ENCODE peak calls at places on chromosomes 5 and 9, in eight cellular contexts. V, I, F, Y, H, B, E and S are unnamed samples.

GRCh38 chr5:35038891-35039290 is 8.9 kb downstream of the AGXT2 start:
- DNase-seq in V (no peak), I (no peak), F (no peak), Y (no peak), H (no peak), B (peak), E (no peak), S (no peak)

GRCh38 chr9:111979561-111979960 is 82.9 kb downstream of the UGCG start:
- DNase-seq in V (no peak), I (no peak), F (no peak), Y (no peak), H (no peak), B (no peak), E (no peak), S (no peak)

GRCh38 chr5:154868702-154869101 is 10.3 kb downstream of the CNOT8 start:
- DNase-seq in V (no peak), I (peak), F (no peak), Y (no peak), H (peak), B (peak), E (no peak), S (no peak)

GRCh38 chr5:151651997-151652645 is 34.6 kb downstream of the SPARC start:
- DNase-seq in V (peak), I (peak), F (peak), Y (peak), H (peak), B (peak), E (peak), S (peak)

GRCh38 chr5:90168399-90168798 is 241.2 kb downstream of the CETN3 start:
- DNase-seq in V (no peak), I (no peak), F (no peak), Y (no peak), H (no peak), B (no peak), E (no peak), S (no peak)

GRCh38 chr5:51495672-51496071 is 112.4 kb downstream of the ISL1 start:
- DNase-seq in V (no peak), I (no peak), F (no peak), Y (no peak), H (no peak), B (peak), E (no peak), S (no peak)

GRCh38 chr5:118984602-118985001 is 3.7 kb downstream of the DTWD2 start:
- DNase-seq in V (no peak), I (no peak), F (no peak), Y (no peak), H (no peak), B (peak), E (no peak), S (no peak)

GRCh38 chr5:140190868-140191209 is 15.9 kb downstream of the CYSTM1 start:
- DNase-seq in V (no peak), I (no peak), F (no peak), Y (no peak), H (no peak), B (no peak), E (no peak), S (no peak)

GRCh38 chr5:148998174-148998797 is 64.6 kb downstream of the SH3TC2 start:
- DNase-seq in V (peak), I (peak), F (peak), Y (no peak), H (peak), B (peak), E (peak), S (peak)

GRCh38 chr9:27520986-27521385 is 3.1 kb upstream of the IFNK start:
- DNase-seq in V (no peak), I (no peak), F (no peak), Y (no peak), H (no peak), B (no peak), E (no peak), S (no peak)

GRCh38 chr9:35108461-35108860 is 5.5 kb upstream of the STOML2 start:
- DNase-seq in V (no peak), I (no peak), F (no peak), Y (no peak), H (no peak), B (no peak), E (no peak), S (peak)

GRCh38 chr5:36170869-36171424 is 19.0 kb downstream of the SKP2 start:
- DNase-seq in V (no peak), I (no peak), F (no peak), Y (no peak), H (no peak), B (no peak), E (no peak), S (no peak)

GRCh38 chr9:121667214-121667613 is 15.8 kb downstream of the DAB2IP start:
- DNase-seq in V (no peak), I (no peak), F (no peak), Y (no peak), H (no peak), B (no peak), E (peak), S (no peak)

GRCh38 chr9:90038778-90039177 is 434.0 kb downstream of the GADD45G start:
- DNase-seq in V (no peak), I (no peak), F (no peak), Y (no peak), H (peak), B (no peak), E (no peak), S (no peak)

GRCh38 chr9:18638448-18639249 is 164.7 kb downstream of the ADAMTSL1 start:
- DNase-seq in V (no peak), I (no peak), F (no peak), Y (no peak), H (no peak), B (peak), E (no peak), S (no peak)

GRCh38 chr5:61916621-61917620 is 389.1 kb upstream of the KIF2A start:
- DNase-seq in V (no peak), I (no peak), F (no peak), Y (no peak), H (no peak), B (peak), E (no peak), S (no peak)

GRCh38 chr9:8186553-8186952 is 387.0 kb upstream of the DMAC1 start:
- DNase-seq in V (peak), I (peak), F (no peak), Y (no peak), H (no peak), B (no peak), E (no peak), S (no peak)

GRCh38 chr5:68711311-68712200 is 382.3 kb upstream of the SLC30A5 start:
- DNase-seq in V (no peak), I (no peak), F (no peak), Y (no peak), H (no peak), B (no peak), E (no peak), S (peak)

GRCh38 chr5:138503487-138504270 is 38.4 kb downstream of the EGR1 start:
- DNase-seq in V (peak), I (peak), F (peak), Y (no peak), H (peak), B (peak), E (peak), S (peak)

GRCh38 chr5:80466669-80467485 is 21.0 kb upstream of the FAM151B start:
- DNase-seq in V (no peak), I (peak), F (no peak), Y (no peak), H (no peak), B (peak), E (no peak), S (no peak)

GRCh38 chr9:21696411-21696865 is 106.0 kb upstream of the MTAP start:
- DNase-seq in V (no peak), I (no peak), F (no peak), Y (no peak), H (peak), B (peak), E (no peak), S (peak)

GRCh38 chr5:180343110-180343845 is 9.9 kb downstream of the GFPT2 start:
- DNase-seq in V (no peak), I (peak), F (no peak), Y (no peak), H (peak), B (peak), E (no peak), S (no peak)

GRCh38 chr5:58013542-58014258 is 446.2 kb downstream of the PLK2 start:
- DNase-seq in V (no peak), I (no peak), F (no peak), Y (no peak), H (no peak), B (no peak), E (no peak), S (no peak)

GRCh38 chr5:111013011-111013410 is 58.5 kb upstream of the TSLP start:
- DNase-seq in V (no peak), I (no peak), F (no peak), Y (no peak), H (no peak), B (peak), E (no peak), S (no peak)

GRCh38 chr9:69168709-69169217 is 5.3 kb upstream of the TJP2 start:
- DNase-seq in V (peak), I (peak), F (no peak), Y (no peak), H (peak), B (peak), E (peak), S (peak)

GRCh38 chr5:173707392-173707791 is 90.9 kb upstream of the BOD1 start:
- DNase-seq in V (no peak), I (peak), F (no peak), Y (no peak), H (no peak), B (peak), E (no peak), S (no peak)

GRCh38 chr9:17342696-17343095 is 207.9 kb downstream of the CNTLN start:
- DNase-seq in V (no peak), I (no peak), F (no peak), Y (no peak), H (peak), B (no peak), E (no peak), S (no peak)

GRCh38 chr5:140322751-140323731 is 20.1 kb upstream of the PFDN1 start:
- DNase-seq in V (no peak), I (no peak), F (no peak), Y (no peak), H (peak), B (peak), E (no peak), S (no peak)

GRCh38 chr5:171415115-171415730 is 4.2 kb upstream of the FGF18 start:
- DNase-seq in V (no peak), I (peak), F (no peak), Y (no peak), H (peak), B (no peak), E (no peak), S (no peak)

GRCh38 chr5:38715671-38716070 is 130.1 kb upstream of the OSMR start:
- DNase-seq in V (no peak), I (no peak), F (peak), Y (no peak), H (no peak), B (no peak), E (no peak), S (no peak)

GRCh38 chr5:14977058-14977640 is 105.6 kb upstream of the ANKH start:
- DNase-seq in V (no peak), I (no peak), F (no peak), Y (no peak), H (no peak), B (no peak), E (peak), S (no peak)

GRCh38 chr9:85723220-85723619 is 18.5 kb downstream of the AGTPBP1 start:
- DNase-seq in V (peak), I (no peak), F (peak), Y (no peak), H (peak), B (peak), E (peak), S (no peak)

GRCh38 chr9:78438765-78439164 is 141.8 kb downstream of the PSAT1 start:
- DNase-seq in V (no peak), I (no peak), F (no peak), Y (no peak), H (no peak), B (no peak), E (no peak), S (no peak)

GRCh38 chr5:31452314-31452713 is 79.6 kb downstream of the DROSHA start:
- DNase-seq in V (no peak), I (no peak), F (no peak), Y (no peak), H (no peak), B (no peak), E (no peak), S (no peak)

GRCh38 chr9:114883709-114884108 is 46.7 kb downstream of the TNFSF8 start:
- DNase-seq in V (no peak), I (peak), F (no peak), Y (no peak), H (no peak), B (no peak), E (no peak), S (no peak)

GRCh38 chr5:175508896-175509295 is 30.5 kb downstream of the SFXN1 start:
- DNase-seq in V (no peak), I (no peak), F (no peak), Y (no peak), H (no peak), B (no peak), E (no peak), S (no peak)

GRCh38 chr9:99411479-99412100 is 189.5 kb downstream of the SEC61B start:
- DNase-seq in V (no peak), I (no peak), F (no peak), Y (no peak), H (no peak), B (no peak), E (no peak), S (no peak)

GRCh38 chr5:53554444-53554843 is 6.0 kb upstream of the NDUFS4 start:
- DNase-seq in V (no peak), I (no peak), F (no peak), Y (no peak), H (no peak), B (no peak), E (no peak), S (no peak)

GRCh38 chr5:53552561-53552960 is 7.9 kb upstream of the NDUFS4 start:
- DNase-seq in V (no peak), I (no peak), F (no peak), Y (no peak), H (no peak), B (peak), E (no peak), S (no peak)

GRCh38 chr5:53547226-53547625 is 13.2 kb upstream of the NDUFS4 start:
- DNase-seq in V (no peak), I (no peak), F (no peak), Y (no peak), H (no peak), B (no peak), E (no peak), S (no peak)

GRCh38 chr5:53545744-53546143 is 14.7 kb upstream of the NDUFS4 start:
- DNase-seq in V (no peak), I (no peak), F (no peak), Y (no peak), H (peak), B (no peak), E (no peak), S (no peak)

DNA sequence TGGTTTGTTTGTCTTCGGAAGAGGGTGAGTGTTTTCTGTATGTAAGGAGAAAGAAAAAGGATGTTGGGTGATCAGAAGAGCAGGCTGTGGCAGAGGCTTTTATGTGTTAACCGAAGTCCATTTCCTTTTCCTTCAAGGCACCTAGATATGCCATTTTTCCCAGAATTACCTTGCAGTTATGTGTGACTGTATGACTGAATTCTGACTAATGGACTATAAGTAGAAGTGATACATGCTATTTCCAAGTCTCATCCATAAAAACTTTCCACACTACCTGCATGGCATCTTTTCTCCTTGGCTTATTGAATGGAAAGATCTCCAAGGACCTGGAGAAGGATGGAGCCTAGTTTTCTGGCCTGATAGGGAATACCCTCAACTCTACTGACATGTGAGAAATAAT is 10.6 kb upstream of the NDUFS4 start:
- DNase-seq in V (no peak), I (no peak), F (no peak), Y (no peak), H (no peak), B (no peak), E (no peak), S (no peak)
- TF ChIP-seq CTCF in V (no peak), I (no peak), F (no peak), Y (no peak), H (no peak), B (no peak), E (no peak), S (no peak)

DNA sequence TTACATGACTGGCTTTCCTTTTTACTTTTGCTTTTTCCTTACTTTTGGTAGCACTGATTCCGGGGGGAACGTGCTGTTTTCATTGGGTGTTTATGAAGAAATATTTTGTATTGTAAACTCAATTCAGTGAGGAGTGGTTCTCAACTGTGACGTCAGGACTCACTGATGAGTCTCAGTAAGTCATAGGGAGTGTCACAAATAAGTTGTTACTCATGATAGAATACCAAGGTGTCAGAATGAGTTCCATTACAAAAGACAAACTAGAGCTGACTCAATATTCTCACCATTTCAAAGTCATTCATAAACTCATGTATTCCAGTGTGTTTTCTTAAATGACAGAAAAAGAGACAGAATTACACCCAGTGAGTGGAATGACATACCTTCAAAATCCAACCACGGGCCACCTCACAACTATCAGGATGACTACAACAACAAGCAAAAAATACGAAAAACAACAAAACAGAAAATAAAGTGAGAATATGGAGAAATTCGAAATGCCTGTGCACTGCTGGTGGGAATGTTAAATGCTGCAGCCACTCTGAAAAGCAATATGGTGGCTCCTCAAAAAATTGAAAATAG is 321.5 kb downstream of the ENC1 start:
- DNase-seq in V (peak), I (no peak), F (no peak), Y (no peak), H (no peak), B (no peak), E (no peak), S (no peak)
- TF ChIP-seq CTCF in V (no peak), I (no peak), F (no peak), Y (no peak), H (no peak), B (no peak), E (no peak), S (no peak)

GRCh38 chr5:161165998-161166660 is 314.1 kb upstream of the ATP10B start:
- DNase-seq in V (no peak), I (no peak), F (no peak), Y (no peak), H (peak), B (no peak), E (no peak), S (no peak)
- TF ChIP-seq CTCF in V (no peak), I (no peak), F (no peak), Y (no peak), H (no peak), B (no peak), E (no peak), S (no peak)

GRCh38 chr5:3412146-3412545 is 183.5 kb upstream of the IRX1 start:
- DNase-seq in V (no peak), I (no peak), F (no peak), Y (no peak), H (no peak), B (no peak), E (no peak), S (no peak)

GRCh38 chr5:3414371-3414770 is 181.3 kb upstream of the IRX1 start:
- DNase-seq in V (no peak), I (no peak), F (no peak), Y (no peak), H (no peak), B (no peak), E (no peak), S (no peak)

DNA sequence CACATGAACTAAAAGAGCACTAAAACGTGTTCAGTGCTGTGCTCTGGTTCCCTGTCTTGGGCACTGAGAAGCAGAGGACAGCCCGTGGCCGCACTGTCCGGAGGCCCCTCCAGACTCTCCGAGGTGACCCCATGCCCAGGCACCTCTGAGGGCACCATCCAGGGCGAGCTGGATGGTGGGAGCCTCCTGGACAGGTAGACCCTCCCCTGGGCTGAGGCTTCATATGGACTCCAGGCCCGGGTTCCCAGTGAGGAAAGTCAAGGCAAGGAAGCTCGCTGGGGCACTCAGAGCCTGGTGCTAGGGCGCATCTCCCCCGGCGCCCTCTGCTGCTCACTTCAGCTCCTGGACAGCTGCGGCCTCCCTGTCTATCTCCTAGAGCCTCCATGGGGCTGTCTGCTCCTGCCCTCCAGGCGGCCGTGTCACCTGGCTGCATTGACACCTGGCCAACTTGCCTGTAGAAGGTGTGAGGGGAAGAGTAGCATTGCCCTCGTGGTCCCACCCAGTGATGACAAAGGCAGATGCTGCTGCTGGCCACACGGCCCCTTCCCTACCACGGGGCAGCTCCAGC is 178.2 kb upstream of the IRX1 start:
- DNase-seq in V (no peak), I (peak), F (peak), Y (no peak), H (peak), B (no peak), E (no peak), S (no peak)
- TF ChIP-seq CTCF in V (no peak), I (peak), F (no peak), Y (no peak), H (peak), B (no peak), E (no peak), S (no peak)

DNA sequence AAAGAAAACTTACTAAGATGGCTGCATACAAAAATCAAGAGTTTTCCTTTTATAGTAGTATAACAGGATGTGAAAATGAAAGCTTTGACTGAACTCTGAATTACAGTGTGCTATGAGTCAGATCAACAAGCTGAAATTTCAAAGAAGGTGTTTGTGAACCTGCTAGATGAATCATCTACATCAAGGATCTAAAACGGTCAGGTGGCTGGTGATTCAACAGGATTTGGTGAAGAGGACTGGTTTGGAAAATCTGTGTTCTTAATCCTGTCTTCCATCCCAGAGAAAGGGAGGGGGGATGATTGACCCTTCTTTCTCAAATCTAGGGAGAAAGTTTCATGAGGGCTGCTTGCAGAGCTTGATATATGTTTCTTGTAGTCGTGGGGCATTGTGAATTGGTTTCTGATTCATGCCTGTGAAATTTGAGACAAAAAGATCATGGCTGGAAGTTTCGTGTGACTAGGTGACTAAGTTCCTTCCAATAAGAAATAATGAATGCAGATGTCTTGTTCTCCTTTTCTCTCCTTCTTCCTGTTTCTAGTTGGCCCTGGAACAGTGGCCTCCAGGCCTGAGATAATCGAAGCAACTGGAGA is 67.0 kb downstream of the MRPS30 start:
- DNase-seq in V (peak), I (peak), F (no peak), Y (no peak), H (no peak), B (peak), E (no peak), S (peak)
- TF ChIP-seq CTCF in V (no peak), I (no peak), F (no peak), Y (no peak), H (no peak), B (no peak), E (no peak), S (no peak)

GRCh38 chr5:53987091-53987490 is 323.3 kb downstream of the ARL15 start:
- DNase-seq in V (no peak), I (no peak), F (no peak), Y (no peak), H (no peak), B (no peak), E (no peak), S (no peak)

GRCh38 chr5:53996008-53996407 is 314.4 kb downstream of the ARL15 start:
- DNase-seq in V (no peak), I (peak), F (no peak), Y (no peak), H (no peak), B (no peak), E (no peak), S (no peak)

GRCh38 chr5:53994148-53994547 is 316.2 kb downstream of the ARL15 start:
- DNase-seq in V (no peak), I (peak), F (no peak), Y (no peak), H (no peak), B (peak), E (no peak), S (no peak)

GRCh38 chr5:53991942-53992341 is 318.4 kb downstream of the ARL15 start:
- DNase-seq in V (peak), I (peak), F (peak), Y (no peak), H (no peak), B (peak), E (no peak), S (no peak)
- TF ChIP-seq CTCF in V (peak), I (peak), F (peak), Y (no peak), H (peak), B (peak), E (no peak), S (no peak)